ENCODE peak calls at places on chromosomes 7 and 10, in five cellular contexts. F is fibroblast of lung, D is SK-MEL-5, Z is OCI-M1, O is ovary. P is an unnamed sample.

GRCh38 chr7:139131622-139132021 is 22.1 kb upstream of the ZC3HAV1 start:
- DNase-seq in F (no peak), D (no peak), Z (peak; percentile 27), O (no peak), P (peak; percentile 100)

GRCh38 chr10:89206402-89207180 is 526 bp downstream of the CH25H start:
- DNase-seq in F (peak; percentile 39), D (no peak), Z (no peak), O (peak; percentile 59), P (no peak)

GRCh38 chr7:80907141-80907601 is 11.7 kb downstream of the SEMA3C start:
- DNase-seq in F (no peak), D (peak; percentile 68), Z (no peak), O (no peak), P (no peak)

GRCh38 chr10:76190871-76191270 is 759.4 kb downstream of the LRMDA start:
- DNase-seq in F (peak; percentile 31), D (no peak), Z (no peak), O (no peak), P (no peak)

GRCh38 chr7:936131-937054 is 18.1 kb downstream of the ADAP1 start:
- DNase-seq in F (peak; percentile 48), D (no peak), Z (no peak), O (no peak), P (peak; percentile 61)

GRCh38 chr10:72243822-72244437 is 27.9 kb upstream of the ASCC1 start:
- DNase-seq in F (peak; percentile 79), D (peak; percentile 35), Z (peak; percentile 88), O (peak; percentile 59), P (no peak)

GRCh38 chr10:7610651-7611389 is 55.9 kb downstream of the ITIH5 start:
- DNase-seq in F (peak; percentile 82), D (no peak), Z (peak; percentile 29), O (peak; percentile 62), P (no peak)

GRCh38 chr7:129550673-129551360 is 48.5 kb downstream of the SMKR1 start:
- DNase-seq in F (no peak), D (no peak), Z (no peak), O (no peak), P (no peak)

GRCh38 chr7:95490366-95490765 is 4.6 kb downstream of the ASB4 start:
- DNase-seq in F (no peak), D (no peak), Z (no peak), O (no peak), P (no peak)

GRCh38 chr7:40469481-40469880 is 334.7 kb downstream of the SUGCT start:
- DNase-seq in F (peak; percentile 95), D (peak; percentile 84), Z (no peak), O (no peak), P (no peak)

GRCh38 chr10:96287392-96288105 is 16.2 kb upstream of the BLNK start:
- DNase-seq in F (peak; percentile 6), D (no peak), Z (peak; percentile 19), O (no peak), P (peak; percentile 37)

GRCh38 chr10:95517536-95518454 is 43.4 kb downstream of the SORBS1 start:
- DNase-seq in F (peak; percentile 97), D (no peak), Z (peak; percentile 84), O (no peak), P (no peak)

GRCh38 chr7:30726296-30727006 is 25.5 kb upstream of the INMT start:
- DNase-seq in F (no peak), D (no peak), Z (peak; percentile 38), O (no peak), P (peak; percentile 26)

GRCh38 chr10:72009062-72009429 is 44.9 kb downstream of the CHST3 start:
- DNase-seq in F (no peak), D (no peak), Z (no peak), O (no peak), P (no peak)

GRCh38 chr10:95509281-95509680 is 51.9 kb downstream of the SORBS1 start:
- DNase-seq in F (peak; percentile 50), D (no peak), Z (no peak), O (no peak), P (no peak)